ENCODE peak calls at places on chromosome X, in seven cellular contexts. W is NCI-H2029, G is T-helper 22 cell, I is kidney epithelial cell, B is MCF 10A, E is adipocyte, O is nucleus accumbens. U is an unnamed sample.

GRCh38 chrX:101485212-101486064 is at the start of gene ARMCX4:
- DNase-seq in B (no peak), G (peak), I (no peak), W (peak), E (peak), O (peak), U (peak)

GRCh38 chrX:7462110-7462509 is 314.2 kb upstream of the PUDP start:
- DNase-seq in I (no peak), O (no peak), B (no peak), W (no peak), G (no peak), E (no peak), U (no peak)

GRCh38 chrX:68440940-68441339 is 7.6 kb upstream of the OPHN1 start:
- DNase-seq in W (no peak), O (no peak), G (no peak), B (peak), E (peak), I (no peak), U (peak)

GRCh38 chrX:119237526-119238035 is 1.5 kb downstream of the PGRMC1 start:
- DNase-seq in B (no peak), W (no peak), I (no peak), E (peak), O (no peak), G (no peak), U (no peak)

GRCh38 chrX:96713303-96713702 is 28.7 kb downstream of the DIAPH2 start:
- DNase-seq in E (no peak), W (no peak), I (no peak), O (no peak), B (no peak), G (no peak), U (no peak)

GRCh38 chrX:46582325-46582724 is 8.8 kb downstream of the CHST7 start:
- DNase-seq in I (no peak), W (no peak), B (peak), G (no peak), O (no peak), E (peak), U (peak)

GRCh38 chrX:53135581-53135980 is 41.6 kb downstream of the KANTR start:
- DNase-seq in I (no peak), W (no peak), E (no peak), O (no peak), B (no peak), G (no peak), U (no peak)

GRCh38 chrX:110167952-110168451 is 149.9 kb downstream of the AMMECR1 start:
- DNase-seq in G (peak), E (peak), B (peak), O (no peak), W (no peak), I (no peak), U (peak)

GRCh38 chrX:10011991-10012390 is 44.8 kb downstream of the CLDN34 start:
- DNase-seq in O (no peak), E (no peak), B (no peak), G (no peak), I (no peak), W (no peak), U (no peak)

GRCh38 chrX:13000311-13000811 is 25.5 kb downstream of the TMSB4X start:
- DNase-seq in B (no peak), O (no peak), E (no peak), W (no peak), I (no peak), G (peak), U (no peak)

GRCh38 chrX:55451990-55452824 is at the start of gene MAGEH1:
- DNase-seq in W (peak), G (peak), E (peak), B (no peak), I (peak), O (peak), U (peak)

GRCh38 chrX:13697440-13697839 is 8.5 kb downstream of the RAB9A start:
- DNase-seq in E (peak), B (no peak), I (no peak), O (no peak), G (no peak), W (no peak), U (no peak)

GRCh38 chrX:54029543-54030143 is 14.6 kb downstream of the PHF8 start:
- DNase-seq in W (peak), I (no peak), G (no peak), O (no peak), B (peak), E (no peak), U (peak)

GRCh38 chrX:54978448-54978847 is 15.5 kb downstream of the PFKFB1 start:
- DNase-seq in I (no peak), W (no peak), G (no peak), O (no peak), B (no peak), E (no peak), U (peak)

GRCh38 chrX:141839856-141840255 is 1.7 kb downstream of the MAGEC3 start:
- DNase-seq in I (peak), W (no peak), G (no peak), B (no peak), O (no peak), E (no peak), U (no peak)